ENCODE peak calls at places on chromosome 3, in ten cellular contexts. N, C, L, T, Y, F, E, U, H and Z are unnamed samples.

GRCh38 chr3:49903451-49904424 is at the start of gene MST1R:
- DNase-seq in F (peak), H (peak), Y (peak), E (no peak), C (peak), U (peak), T (peak), L (peak), N (peak), Z (peak)

GRCh38 chr3:171132873-171133272 is 106.4 kb upstream of the SLC2A2 start:
- DNase-seq in U (no peak), C (no peak), F (no peak), T (no peak), N (no peak), Y (no peak), L (no peak), E (peak), H (no peak), Z (no peak)

GRCh38 chr3:115164374-115165221 is 17.5 kb upstream of the ZBTB20 start:
- DNase-seq in Y (no peak), C (no peak), F (no peak), E (no peak), N (no peak), T (no peak), L (no peak), U (no peak), H (no peak), Z (no peak)

GRCh38 chr3:124633527-124633926 is 96.7 kb upstream of the UMPS start:
- DNase-seq in Y (no peak), C (no peak), N (no peak), H (no peak), U (no peak), T (no peak), E (no peak), L (no peak), F (no peak), Z (no peak)

GRCh38 chr3:182393830-182394367 is 399.4 kb upstream of the ATP11B start:
- DNase-seq in N (no peak), F (no peak), T (no peak), E (no peak), C (no peak), Y (no peak), L (no peak), H (no peak), U (no peak), Z (no peak)

GRCh38 chr3:61809879-61810278 is 248.5 kb downstream of the PTPRG start:
- DNase-seq in C (no peak), Y (no peak), U (peak), E (no peak), H (no peak), F (peak), L (no peak), N (no peak), T (no peak), Z (no peak)

GRCh38 chr3:196553551-196553950 is 14.8 kb downstream of the WDR53 start:
- DNase-seq in F (no peak), E (no peak), U (peak), N (no peak), T (no peak), C (no peak), H (no peak), L (no peak), Y (no peak), Z (no peak)

GRCh38 chr3:151084893-151085226 is 604 bp upstream of the MED12L start:
- DNase-seq in C (no peak), N (no peak), H (no peak), U (no peak), T (no peak), E (no peak), L (no peak), Y (no peak), F (no peak), Z (no peak)

GRCh38 chr3:84963137-84963536 is 4.3 kb downstream of the CADM2 start:
- DNase-seq in C (no peak), N (no peak), E (no peak), L (no peak), T (no peak), U (no peak), Y (no peak), H (no peak), F (no peak), Z (no peak)

GRCh38 chr3:127700406-127700805 is 27.7 kb downstream of the ABTB1 start:
- DNase-seq in C (no peak), T (no peak), U (no peak), F (no peak), H (no peak), L (no peak), Y (no peak), N (no peak), E (no peak), Z (no peak)
- H3K27ac ChIP-seq in C (no peak), T (no peak), U (peak), F (no peak), H (no peak), L (no peak), Y (no peak), N (no peak), E (no peak), Z (no peak)

GRCh38 chr3:185313693-185314246 is 49.2 kb upstream of the MAP3K13 start:
- DNase-seq in U (no peak), N (no peak), H (no peak), L (no peak), T (no peak), F (no peak), C (no peak), E (no peak), Y (no peak), Z (no peak)
- H3K27ac ChIP-seq in U (no peak), N (no peak), H (no peak), L (no peak), T (peak), F (no peak), C (no peak), E (no peak), Y (no peak), Z (no peak)

GRCh38 chr3:5321941-5322340 is 134.4 kb downstream of the EDEM1 start:
- DNase-seq in H (peak), N (no peak), T (no peak), E (no peak), L (no peak), F (no peak), U (no peak), C (no peak), Y (no peak), Z (no peak)
- H3K27ac ChIP-seq in H (peak), N (no peak), T (no peak), E (no peak), L (no peak), F (no peak), U (no peak), C (peak), Y (no peak), Z (no peak)

GRCh38 chr3:53131136-53131495 is 881 bp upstream of the RFT1 start:
- DNase-seq in L (no peak), N (no peak), Y (no peak), T (no peak), H (no peak), F (no peak), E (no peak), U (no peak), C (no peak), Z (no peak)

GRCh38 chr3:53132347-53132746 is 2.1 kb upstream of the RFT1 start:
- DNase-seq in L (no peak), T (no peak), U (no peak), H (no peak), E (no peak), Y (no peak), N (no peak), C (no peak), F (peak), Z (no peak)

GRCh38 chr3:53126646-53127045 is 3.6 kb downstream of the RFT1 start:
- DNase-seq in H (no peak), E (no peak), Y (no peak), N (no peak), F (no peak), U (no peak), C (no peak), L (no peak), T (no peak), Z (no peak)

GRCh38 chr3:53130179-53131135 is at the start of gene RFT1:
- DNase-seq in C (peak), N (peak), L (peak), H (peak), Y (peak), F (peak), T (peak), E (peak), U (peak), Z (peak)

DNA sequence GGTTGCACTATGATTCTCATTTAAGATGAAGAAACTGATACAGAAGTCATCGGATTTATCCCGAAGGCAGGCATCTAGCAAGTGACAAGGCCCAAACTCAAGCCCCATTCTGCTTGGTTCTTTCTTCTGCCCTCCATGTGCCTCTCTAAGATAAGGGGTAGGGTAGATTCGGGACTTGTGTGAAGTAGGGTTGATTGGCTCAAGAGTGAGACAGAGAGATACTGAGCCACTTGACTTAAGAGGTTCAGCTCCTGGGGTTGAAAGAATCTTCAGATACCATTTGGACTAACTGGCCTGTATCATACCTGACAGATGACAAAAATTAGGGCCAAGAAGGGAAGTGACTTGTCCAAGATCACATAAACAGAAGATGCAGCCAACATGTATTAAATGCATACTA is 891 bp downstream of the RFT1 start:
- DNase-seq in L (no peak), T (no peak), Y (no peak), U (no peak), H (no peak), E (no peak), N (no peak), C (no peak), F (no peak), Z (no peak)
- H3K27ac ChIP-seq in L (no peak), T (peak), Y (no peak), U (peak), H (peak), E (no peak), N (no peak), C (no peak), F (peak), Z (peak)

GRCh38 chr3:126851382-126851781 is 131.5 kb upstream of the PLXNA1 start:
- DNase-seq in N (peak), U (no peak), H (no peak), C (no peak), Y (no peak), E (no peak), T (no peak), F (no peak), L (peak), Z (no peak)

GRCh38 chr3:126851934-126852333 is 131.0 kb upstream of the PLXNA1 start:
- DNase-seq in H (no peak), U (no peak), L (no peak), E (no peak), Y (no peak), T (no peak), F (no peak), N (peak), C (no peak), Z (no peak)

GRCh38 chr3:126854666-126855065 is 128.2 kb upstream of the PLXNA1 start:
- DNase-seq in F (no peak), C (no peak), H (no peak), T (no peak), N (peak), E (no peak), L (no peak), Y (no peak), U (no peak), Z (no peak)

GRCh38 chr3:126850370-126851085 is 132.4 kb upstream of the PLXNA1 start:
- DNase-seq in N (peak), Y (peak), H (peak), L (peak), E (peak), T (peak), C (peak), F (no peak), U (no peak), Z (no peak)

DNA sequence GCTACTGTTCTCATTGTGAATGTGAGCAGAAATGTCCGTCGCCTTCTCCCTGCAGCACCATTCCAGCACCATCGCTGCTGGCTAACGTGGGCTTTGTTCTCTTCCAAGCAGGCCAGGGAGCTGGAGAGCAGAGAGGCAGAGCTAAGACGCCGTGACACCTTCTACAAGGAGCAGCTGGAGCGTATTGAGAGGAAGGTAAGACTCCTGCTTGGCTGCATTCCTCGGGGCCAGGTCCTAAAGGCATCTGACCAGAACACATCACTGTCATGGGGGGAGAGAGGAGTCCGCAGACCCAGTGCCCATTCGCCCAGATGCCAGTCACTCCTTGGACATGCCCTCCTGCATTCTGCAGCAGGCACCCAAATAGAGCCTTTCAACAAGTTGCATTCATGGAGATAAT is 130.4 kb upstream of the PLXNA1 start:
- DNase-seq in F (no peak), N (peak), L (peak), U (no peak), H (no peak), T (no peak), Y (no peak), C (no peak), E (no peak), Z (no peak)
- H3K27ac ChIP-seq in F (no peak), N (no peak), L (no peak), U (no peak), H (no peak), T (no peak), Y (no peak), C (peak), E (no peak), Z (no peak)

GRCh38 chr3:12961007-12961725 is 112.1 kb downstream of the IQSEC1 start:
- DNase-seq in N (no peak), L (no peak), F (no peak), Y (no peak), E (no peak), C (no peak), T (no peak), H (no peak), U (no peak), Z (no peak)
- H3K27ac ChIP-seq in N (no peak), L (no peak), F (peak), Y (no peak), E (no peak), C (no peak), T (peak), H (no peak), U (no peak), Z (no peak)

GRCh38 chr3:111763101-111763500 is 96.0 kb upstream of the PHLDB2 start:
- DNase-seq in H (no peak), T (no peak), N (no peak), Y (no peak), L (no peak), C (no peak), E (no peak), F (no peak), U (no peak), Z (no peak)
- H3K27ac ChIP-seq in H (no peak), T (no peak), N (no peak), Y (no peak), L (no peak), C (no peak), E (peak), F (peak), U (peak), Z (no peak)

DNA sequence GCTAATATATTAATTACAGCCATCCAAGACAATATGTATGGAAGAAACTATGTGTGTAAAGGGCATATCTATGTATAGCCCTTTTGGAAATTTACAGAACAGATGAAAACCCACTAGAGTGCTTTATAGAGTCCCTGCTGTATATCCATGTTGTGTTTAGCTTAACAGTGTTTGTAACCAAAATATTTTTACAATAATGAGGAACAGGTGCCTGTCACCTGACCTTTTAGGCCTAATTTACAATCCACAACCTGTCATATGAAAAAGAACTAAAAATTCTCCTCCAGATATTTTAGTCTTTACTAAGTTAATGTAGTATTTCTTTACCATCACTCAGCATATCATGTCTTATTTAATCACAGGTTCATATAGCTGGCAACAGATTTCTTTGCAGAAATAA is 16.4 kb upstream of the SATB1 start:
- DNase-seq in T (no peak), Y (no peak), F (no peak), N (no peak), U (no peak), C (no peak), E (no peak), L (no peak), H (no peak), Z (no peak)
- H3K27ac ChIP-seq in T (no peak), Y (no peak), F (no peak), N (no peak), U (no peak), C (no peak), E (no peak), L (no peak), H (no peak), Z (peak)

DNA sequence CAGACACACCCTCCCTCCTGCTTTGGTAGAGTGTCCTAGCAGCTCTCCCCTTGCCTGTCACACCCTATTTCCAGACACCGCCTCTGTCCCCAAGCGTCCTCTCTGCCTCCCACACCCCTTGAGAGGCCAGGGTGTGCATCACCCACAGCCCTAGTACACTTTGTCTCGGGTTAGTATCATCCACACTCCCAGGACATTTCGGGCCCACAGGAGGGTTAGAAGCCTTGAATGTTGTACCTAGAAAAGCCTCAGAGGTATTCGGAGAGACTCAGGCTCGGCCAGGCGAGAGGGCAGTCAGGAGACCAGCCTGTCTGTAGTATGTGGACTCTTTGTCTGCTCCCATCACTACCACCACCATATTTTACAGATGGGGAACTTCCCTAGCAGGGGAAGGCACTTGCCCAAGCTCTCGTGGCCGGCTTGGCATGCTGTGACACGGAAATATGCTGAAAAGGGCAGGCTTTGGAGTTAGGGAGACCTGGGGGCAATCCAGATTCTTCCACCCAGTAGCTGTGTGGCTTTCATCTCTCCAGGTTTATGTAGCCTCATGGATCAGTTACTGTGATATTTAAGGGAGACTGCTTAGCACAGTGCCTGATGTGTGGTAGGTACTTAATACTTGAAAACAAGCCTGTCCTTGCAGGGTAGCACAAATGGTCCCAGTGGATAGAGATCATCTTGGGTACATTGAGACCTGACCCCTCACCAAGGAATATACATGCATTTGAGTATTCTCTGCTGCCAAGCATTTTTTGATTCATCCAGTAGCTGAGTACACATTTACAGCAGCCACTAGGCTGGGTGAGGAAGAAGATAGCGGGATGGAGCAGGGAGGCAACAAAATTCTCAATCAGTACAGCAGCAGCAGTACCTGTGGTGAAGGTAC is 1.4 kb downstream of the TMEM43 start:
- DNase-seq in F (no peak), H (no peak), Y (no peak), L (no peak), U (peak), E (no peak), T (no peak), C (no peak), N (no peak), Z (peak)
- H3K27ac ChIP-seq in F (peak), H (peak), Y (peak), L (no peak), U (peak), E (peak), T (peak), C (no peak), N (no peak), Z (peak)

GRCh38 chr3:111669926-111670630 is 74.9 kb upstream of the ZBED2 start:
- DNase-seq in H (no peak), C (no peak), L (no peak), U (no peak), Y (peak), N (no peak), F (no peak), T (no peak), E (peak), Z (no peak)

GRCh38 chr3:111668321-111668720 is 73.2 kb upstream of the ZBED2 start:
- DNase-seq in H (no peak), F (no peak), U (no peak), L (no peak), E (no peak), T (no peak), C (no peak), Y (no peak), N (no peak), Z (no peak)

GRCh38 chr3:111667170-111667569 is 72.0 kb upstream of the ZBED2 start:
- DNase-seq in C (no peak), F (no peak), U (no peak), Y (no peak), N (no peak), L (no peak), E (no peak), H (no peak), T (no peak), Z (no peak)

GRCh38 chr3:111667621-111668239 is 72.6 kb upstream of the ZBED2 start:
- DNase-seq in H (no peak), E (peak), Y (no peak), T (peak), F (peak), C (no peak), U (peak), N (no peak), L (no peak), Z (peak)

GRCh38 chr3:111668912-111669488 is 73.9 kb upstream of the ZBED2 start:
- DNase-seq in H (no peak), F (no peak), N (no peak), U (no peak), T (no peak), C (peak), E (peak), Y (peak), L (no peak), Z (peak)
- H3K27ac ChIP-seq in H (no peak), F (no peak), N (no peak), U (no peak), T (no peak), C (no peak), E (no peak), Y (no peak), L (no peak), Z (peak)